ENCODE peak calls at places on chromosomes 7 and 10, in seven cellular contexts. J, A, H, X, V, F and B are unnamed samples.

GRCh38 chr7:148337166-148337565 is 253.4 kb upstream of the C7orf33 start:
- DNase-seq in J (no peak), A (no peak), H (no peak), X (no peak), V (no peak), F (no peak), B (no peak)

GRCh38 chr10:87068281-87068680 is 26.4 kb downstream of the GLUD1 start:
- DNase-seq in J (no peak), A (no peak), H (no peak), X (no peak), V (no peak), F (no peak), B (no peak)

GRCh38 chr10:123148414-123149161 is 652 bp downstream of the HMX2 start:
- DNase-seq in J (no peak), A (no peak), H (no peak), X (no peak), V (no peak), F (no peak), B (no peak)

GRCh38 chr10:86946215-86947170 is 10.9 kb downstream of the MMRN2 start:
- DNase-seq in J (peak), A (no peak), H (peak), X (no peak), V (no peak), F (peak), B (peak)

GRCh38 chr7:17236603-17237002 is 61.8 kb upstream of the AHR start:
- DNase-seq in J (no peak), A (peak), H (no peak), X (peak), V (no peak), F (no peak), B (no peak)

GRCh38 chr10:19921300-19922140 is 105.3 kb downstream of the PLXDC2 start:
- DNase-seq in J (no peak), A (peak), H (no peak), X (no peak), V (no peak), F (no peak), B (no peak)

GRCh38 chr7:20795881-20796280 is 9.2 kb upstream of the SP8 start:
- DNase-seq in J (no peak), A (no peak), H (no peak), X (no peak), V (no peak), F (no peak), B (no peak)

GRCh38 chr7:88069093-88069492 is 135.0 kb downstream of the ADAM22 start:
- DNase-seq in J (no peak), A (no peak), H (no peak), X (no peak), V (no peak), F (no peak), B (no peak)

GRCh38 chr10:100653238-100653956 is 92.0 kb upstream of the PAX2 start:
- DNase-seq in J (no peak), A (no peak), H (no peak), X (no peak), V (no peak), F (no peak), B (no peak)

GRCh38 chr10:100655760-100656421 is 89.5 kb upstream of the PAX2 start:
- DNase-seq in J (no peak), A (no peak), H (no peak), X (no peak), V (no peak), F (peak), B (no peak)

GRCh38 chr10:100654835-100655759 is 90.3 kb upstream of the PAX2 start:
- DNase-seq in J (no peak), A (no peak), H (no peak), X (no peak), V (no peak), F (no peak), B (no peak)

GRCh38 chr10:100652406-100653130 is 92.8 kb upstream of the PAX2 start:
- DNase-seq in J (no peak), A (no peak), H (no peak), X (no peak), V (no peak), F (no peak), B (no peak)

GRCh38 chr10:100653957-100654834 is 91.2 kb upstream of the PAX2 start:
- DNase-seq in J (no peak), A (peak), H (no peak), X (peak), V (no peak), F (no peak), B (no peak)
- H3K4me3 ChIP-seq in J (no peak), A (no peak), H (peak), X (no peak), V (no peak), F (no peak), B (peak)

GRCh38 chr10:13716161-13717071 is 129.7 kb downstream of the PRPF18 start:
- DNase-seq in J (no peak), A (peak), H (peak), X (peak), V (no peak), F (no peak), B (peak)

GRCh38 chr10:13711281-13711680 is 124.5 kb downstream of the PRPF18 start:
- DNase-seq in J (no peak), A (no peak), H (no peak), X (no peak), V (no peak), F (no peak), B (no peak)

GRCh38 chr10:13709931-13710690 is 123.3 kb downstream of the PRPF18 start:
- DNase-seq in J (no peak), A (no peak), H (peak), X (no peak), V (no peak), F (no peak), B (peak)

GRCh38 chr10:13715091-13715490 is 128.3 kb downstream of the PRPF18 start:
- DNase-seq in J (no peak), A (no peak), H (no peak), X (peak), V (no peak), F (no peak), B (no peak)

DNA sequence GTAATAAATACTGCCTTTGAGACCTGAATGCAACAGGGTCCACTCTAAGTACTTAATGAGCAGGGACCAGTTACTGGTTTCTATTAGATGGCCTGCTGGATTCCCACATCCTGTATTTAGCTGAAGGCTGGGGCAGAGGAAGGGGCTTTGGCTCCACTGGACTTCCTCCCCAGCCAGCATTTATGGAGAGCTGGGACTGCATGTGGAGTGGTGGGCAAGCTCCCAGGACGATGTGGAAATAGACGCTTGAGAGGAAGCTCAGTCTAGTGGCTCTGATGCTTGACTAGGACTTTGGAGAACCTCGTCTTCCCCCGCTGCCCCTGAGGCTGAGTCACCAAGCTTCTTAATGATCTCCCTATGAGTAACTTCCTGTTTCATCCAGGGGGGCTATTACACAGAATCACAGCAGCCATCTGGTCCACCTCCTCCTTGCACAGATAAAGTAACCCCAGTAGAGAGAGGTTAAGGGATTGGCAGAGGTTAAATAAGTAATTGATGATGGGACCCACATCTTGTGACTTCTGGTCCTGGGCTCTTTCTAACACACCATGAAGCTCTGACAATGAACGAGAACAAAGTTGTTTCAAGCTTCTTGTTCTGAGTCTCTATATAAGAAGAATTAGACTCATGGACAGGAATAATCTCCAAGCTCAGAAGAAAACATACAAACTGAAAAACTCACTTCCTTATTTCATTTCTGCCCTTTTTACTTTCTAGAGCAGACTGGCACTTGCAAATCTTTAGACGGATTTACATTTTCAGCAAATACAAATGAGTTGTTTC is 126.2 kb downstream of the PRPF18 start:
- DNase-seq in J (peak), A (peak), H (peak), X (peak), V (no peak), F (peak), B (peak)
- H3K4me3 ChIP-seq in J (no peak), A (no peak), H (no peak), X (no peak), V (no peak), F (no peak), B (no peak)

GRCh38 chr7:151250181-151251095 is 1.9 kb upstream of the SMARCD3 start:
- DNase-seq in J (no peak), A (no peak), H (no peak), X (no peak), V (no peak), F (no peak), B (no peak)
- H3K4me3 ChIP-seq in J (no peak), A (no peak), H (peak), X (peak), V (no peak), F (no peak), B (no peak)

GRCh38 chr7:44063547-44063893 is 1.8 kb downstream of the PGAM2 start:
- DNase-seq in J (peak), A (no peak), H (no peak), X (no peak), V (no peak), F (peak), B (no peak)

GRCh38 chr7:44065431-44066110 is at the start of gene PGAM2:
- DNase-seq in J (peak), A (peak), H (peak), X (no peak), V (no peak), F (peak), B (peak)

GRCh38 chr7:44066111-44066460 is 719 bp upstream of the PGAM2 start:
- DNase-seq in J (no peak), A (no peak), H (no peak), X (no peak), V (no peak), F (no peak), B (no peak)

GRCh38 chr7:44063894-44064651 is 1.3 kb downstream of the PGAM2 start:
- DNase-seq in J (peak), A (no peak), H (peak), X (no peak), V (no peak), F (peak), B (peak)

GRCh38 chr7:44064791-44065430 is 456 bp downstream of the PGAM2 start:
- DNase-seq in J (peak), A (no peak), H (no peak), X (no peak), V (no peak), F (peak), B (peak)
- H3K4me3 ChIP-seq in J (no peak), A (no peak), H (peak), X (no peak), V (no peak), F (no peak), B (peak)

GRCh38 chr10:117927334-117927733 is 119.4 kb downstream of the RAB11FIP2 start:
- DNase-seq in J (no peak), A (no peak), H (no peak), X (no peak), V (no peak), F (no peak), B (no peak)
- H3K4me3 ChIP-seq in J (no peak), A (no peak), H (no peak), X (no peak), V (no peak), F (no peak), B (no peak)

GRCh38 chr10:43226851-43227845 is 39.7 kb downstream of the RASGEF1A start:
- DNase-seq in J (peak), A (no peak), H (peak), X (no peak), V (no peak), F (peak), B (peak)
- H3K4me3 ChIP-seq in J (no peak), A (no peak), H (no peak), X (no peak), V (no peak), F (no peak), B (no peak)

GRCh38 chr7:69735582-69735981 is 137.3 kb downstream of the AUTS2 start:
- DNase-seq in J (no peak), A (no peak), H (no peak), X (no peak), V (no peak), F (no peak), B (no peak)

GRCh38 chr7:69739906-69740545 is 141.8 kb downstream of the AUTS2 start:
- DNase-seq in J (peak), A (peak), H (peak), X (peak), V (no peak), F (peak), B (peak)

GRCh38 chr7:69736411-69736810 is 138.1 kb downstream of the AUTS2 start:
- DNase-seq in J (no peak), A (no peak), H (no peak), X (no peak), V (no peak), F (no peak), B (no peak)

GRCh38 chr7:69739182-69739581 is 140.9 kb downstream of the AUTS2 start:
- DNase-seq in J (no peak), A (no peak), H (no peak), X (no peak), V (no peak), F (no peak), B (no peak)

DNA sequence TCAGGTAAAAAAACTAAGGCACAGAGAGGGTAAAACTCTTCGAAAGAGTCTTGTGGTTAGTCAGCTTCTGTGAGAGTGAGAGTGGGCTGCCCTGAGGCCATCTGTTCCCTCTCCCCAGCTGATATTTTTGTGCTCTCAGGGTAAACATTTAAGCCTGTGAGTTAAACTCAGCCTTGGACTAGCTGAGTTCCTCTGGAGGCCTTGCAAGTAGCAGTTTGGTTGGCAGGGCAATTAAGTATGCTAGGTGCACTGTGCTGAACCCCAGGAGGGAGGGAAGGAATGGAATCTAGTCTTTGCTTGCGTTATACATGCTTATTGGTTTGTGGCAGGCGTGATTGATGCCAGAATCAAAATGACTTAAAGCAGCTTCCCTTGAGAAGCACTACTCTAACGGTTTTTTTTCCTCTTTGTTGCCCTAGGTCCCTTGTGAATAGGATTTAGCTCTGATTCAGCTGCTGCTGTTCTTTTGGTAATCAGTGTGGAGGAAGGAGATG is 140.2 kb downstream of the AUTS2 start:
- DNase-seq in J (no peak), A (no peak), H (no peak), X (no peak), V (no peak), F (no peak), B (no peak)
- H3K4me3 ChIP-seq in J (no peak), A (no peak), H (no peak), X (no peak), V (no peak), F (no peak), B (no peak)